ENCODE peak calls at places on chromosomes 5 and 9, in four cellular contexts. W, V, P and U are unnamed samples.

GRCh38 chr5:5884593-5884992 is 462.1 kb downstream of the ICE1 start:
- DNase-seq in W (no peak), V (no peak), P (no peak), U (no peak)

GRCh38 chr9:98410185-98410697 is 154.8 kb upstream of the TBC1D2 start:
- DNase-seq in W (peak; percentile 29), V (no peak), P (no peak), U (peak; percentile 23)

GRCh38 chr9:136247551-136247916 is 1.9 kb upstream of the QSOX2 start:
- DNase-seq in W (no peak), V (no peak), P (no peak), U (no peak)

GRCh38 chr5:168362097-168362885 is 70.8 kb downstream of the WWC1 start:
- DNase-seq in W (no peak), V (no peak), P (no peak), U (peak; percentile 37)

GRCh38 chr5:16727937-16728336 is 111.1 kb upstream of the RETREG1 start:
- DNase-seq in W (peak; percentile 89), V (peak; percentile 36), P (peak; percentile 47), U (peak; percentile 68)

GRCh38 chr5:138705007-138705406 is 48.2 kb upstream of the CTNNA1 start:
- DNase-seq in W (no peak), V (no peak), P (no peak), U (no peak)

GRCh38 chr5:99000878-99001277 is 72.1 kb upstream of the CHD1 start:
- DNase-seq in W (no peak), V (no peak), P (no peak), U (no peak)

GRCh38 chr5:94761786-94762185 is 143.3 kb downstream of the SLF1 start:
- DNase-seq in W (peak; percentile 61), V (no peak), P (no peak), U (no peak)

GRCh38 chr9:128339761-128340690 is at the start of gene SLC27A4:
- DNase-seq in W (peak; percentile 80), V (peak; percentile 49), P (peak; percentile 89), U (peak; percentile 78)

GRCh38 chr5:127419858-127420257 is 97.6 kb upstream of the PRRC1 start:
- DNase-seq in W (no peak), V (no peak), P (no peak), U (no peak)
- H3K27ac ChIP-seq in W (no peak overlapping the region), V (no peak overlapping the region), P (no peak overlapping the region), U (no peak overlapping the region)

DNA sequence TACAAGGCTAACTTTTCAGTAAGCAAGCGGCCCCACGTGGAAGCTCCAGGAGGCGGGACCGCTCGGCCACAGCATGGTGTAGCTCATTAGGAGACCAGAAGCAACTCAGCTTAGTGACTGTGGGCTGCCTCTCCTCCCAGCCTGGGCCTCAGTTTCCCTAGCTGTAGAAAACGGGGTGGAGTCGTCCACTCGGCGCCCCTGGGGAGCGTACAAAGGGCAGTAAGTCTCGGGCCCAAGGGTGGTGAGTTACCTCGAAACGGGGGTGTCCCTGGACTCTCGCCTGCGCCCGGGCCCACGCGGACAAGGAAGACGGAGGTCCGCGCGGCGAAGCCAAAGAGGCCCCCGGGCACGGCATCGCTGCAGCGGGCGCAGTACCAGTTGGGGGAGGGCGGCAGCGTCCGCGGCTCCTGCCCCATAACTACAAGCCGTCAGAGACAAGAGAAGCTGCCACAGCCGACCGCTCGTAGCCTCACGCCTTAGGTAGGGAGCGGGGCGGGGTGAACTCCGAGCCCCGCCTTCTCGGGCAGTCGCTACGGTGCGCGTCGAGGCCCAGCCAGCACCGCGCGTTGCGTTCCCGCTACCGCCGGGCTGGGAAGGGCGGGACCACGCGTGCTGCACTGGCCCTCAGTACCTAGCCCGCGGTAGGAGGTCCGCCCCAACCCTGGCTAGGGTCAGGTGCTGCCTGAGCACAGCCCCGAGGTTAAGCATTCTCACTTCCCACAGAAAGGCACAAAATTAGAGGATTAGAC is at the start of gene GEMIN5:
- DNase-seq in W (peak; percentile 84), V (peak; percentile 78), P (peak; percentile 90), U (peak; percentile 86)
- TF ChIP-seq POLR2A in W (peak; percentile 67), V (peak; percentile 43), P (peak; percentile 42), U (peak; percentile 17)

GRCh38 chr5:133968057-133968993 is at the start of gene C5orf15:
- DNase-seq in W (peak; percentile 97), V (peak; percentile 95), P (peak; percentile 96), U (peak; percentile 95)

GRCh38 chr5:133966090-133966489 is 2.3 kb downstream of the C5orf15 start:
- DNase-seq in W (no peak), V (no peak), P (no peak), U (no peak)

GRCh38 chr5:133969654-133970324 is 1.4 kb upstream of the C5orf15 start:
- DNase-seq in W (no peak), V (no peak), P (no peak), U (no peak)

GRCh38 chr5:133967715-133968056 is 739 bp downstream of the C5orf15 start:
- DNase-seq in W (peak; percentile 24), V (no peak), P (peak; percentile 14), U (no peak)

DNA sequence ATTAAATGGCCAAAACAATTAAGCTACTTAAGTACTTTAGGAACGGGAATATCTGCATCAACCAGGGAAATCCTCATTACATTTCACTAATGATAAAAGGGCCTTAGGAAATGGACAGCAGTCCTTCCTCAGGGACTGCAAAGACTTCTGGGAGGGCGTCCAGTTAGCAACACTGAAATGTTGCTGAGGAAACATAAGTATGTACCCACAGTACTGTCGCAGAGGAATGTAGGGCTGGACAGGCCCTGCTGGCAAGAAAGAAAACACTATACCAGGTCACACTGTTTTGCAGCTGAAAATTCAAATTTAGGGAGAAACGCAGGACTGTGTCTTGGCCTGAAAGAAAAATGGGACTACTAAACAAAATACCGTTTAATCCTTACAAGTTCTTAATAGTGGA is 1.3 kb downstream of the C5orf15 start:
- DNase-seq in W (no peak), V (no peak), P (no peak), U (no peak)
- H3K27ac ChIP-seq in W (no peak overlapping the region), V (peak overlapping the region; percentile 91), P (peak overlapping the region; percentile 84), U (no peak overlapping the region)

GRCh38 chr9:122912964-122913673 is at the start of gene ZBTB6:
- DNase-seq in W (peak; percentile 75), V (peak; percentile 73), P (peak; percentile 80), U (peak; percentile 69)
- TF ChIP-seq POLR2A in W (peak; percentile 40), V (no peak), P (peak; percentile 62), U (peak; percentile 52)